ENCODE peak calls at places on chromosome 12, in six cellular contexts. N, U, S, B, T and Y are unnamed samples.

GRCh38 chr12:120870415-120870814 is 33.7 kb downstream of the SPPL3 start:
- DNase-seq in U (no peak), T (no peak), N (no peak), B (no peak), S (no peak), Y (no peak)

GRCh38 chr12:16515666-16516065 is 90.3 kb downstream of the LMO3 start:
- DNase-seq in S (peak; percentile 36), N (no peak), U (no peak), B (no peak), T (no peak), Y (no peak)

GRCh38 chr12:124039276-124039675 is 66.3 kb downstream of the ZNF664 start:
- DNase-seq in U (no peak), T (no peak), S (peak; percentile 72), N (no peak), B (no peak), Y (no peak)

GRCh38 chr12:68451261-68452091 is 119.3 kb upstream of the MDM1 start:
- DNase-seq in N (no peak), T (no peak), U (peak; percentile 16), S (peak; percentile 86), B (no peak), Y (no peak)

GRCh38 chr12:15155271-15155670 is 65.9 kb downstream of the RERG start:
- DNase-seq in N (no peak), B (no peak), U (no peak), S (no peak), T (no peak), Y (no peak)

GRCh38 chr12:78878447-78878846 is 13.9 kb downstream of the SYT1 start:
- DNase-seq in S (no peak), N (no peak), T (no peak), B (no peak), U (no peak), Y (no peak)

GRCh38 chr12:69028941-69029729 is 96.2 kb upstream of the CPM start:
- DNase-seq in B (no peak), S (no peak), U (no peak), N (no peak), T (no peak), Y (no peak)

GRCh38 chr12:124109760-124110159 is 136.7 kb downstream of the ZNF664 start:
- DNase-seq in S (peak; percentile 31), U (no peak), T (no peak), N (no peak), B (no peak), Y (no peak)

GRCh38 chr12:49636979-49637378 is 13.6 kb downstream of the PRPF40B start:
- DNase-seq in T (peak; percentile 20), S (peak; percentile 75), U (peak; percentile 49), B (peak; percentile 46), N (no peak), Y (peak; percentile 15)

GRCh38 chr12:52003591-52003990 is 3.2 kb upstream of the TAMALIN start:
- DNase-seq in S (no peak), B (no peak), T (no peak), N (no peak), U (no peak), Y (no peak)

GRCh38 chr12:116922194-116922897 is 11.6 kb downstream of the FBXW8 start:
- DNase-seq in N (no peak), T (no peak), S (no peak), U (no peak), B (no peak), Y (no peak)

GRCh38 chr12:42673535-42673934 is 84.0 kb upstream of the PRICKLE1 start:
- DNase-seq in N (no peak), T (no peak), S (no peak), U (no peak), B (no peak), Y (no peak)

GRCh38 chr12:109752117-109753053 is 38.8 kb downstream of the FAM222A start:
- DNase-seq in B (no peak), U (no peak), N (no peak), T (no peak), S (no peak), Y (no peak)

GRCh38 chr12:47139010-47139681 is 59.4 kb upstream of the AMIGO2 start:
- DNase-seq in T (no peak), S (no peak), B (no peak), N (no peak), U (no peak), Y (no peak)

GRCh38 chr12:27185234-27186045 is 58.6 kb upstream of the STK38L start:
- DNase-seq in N (no peak), B (no peak), U (no peak), S (peak; percentile 87), T (peak; percentile 25), Y (no peak)

GRCh38 chr12:103806807-103807206 is 34.2 kb downstream of the NT5DC3 start:
- DNase-seq in S (peak; percentile 63), N (no peak), U (no peak), B (no peak), T (no peak), Y (no peak)

GRCh38 chr12:92029902-92030586 is 115.6 kb downstream of the BTG1 start:
- DNase-seq in U (no peak), N (no peak), T (no peak), B (no peak), S (peak; percentile 42), Y (no peak)

GRCh38 chr12:57096099-57096572 is 7.2 kb downstream of the NAB2 start:
- DNase-seq in T (no peak), S (peak; percentile 16), B (no peak), U (no peak), N (no peak), Y (no peak)

GRCh38 chr12:92530706-92531105 is 172.1 kb upstream of the PLEKHG7 start:
- DNase-seq in U (no peak), N (no peak), S (no peak), T (no peak), B (no peak), Y (no peak)

GRCh38 chr12:102728506-102729242 is 188.4 kb downstream of the PAH start:
- DNase-seq in T (no peak), S (no peak), U (no peak), N (no peak), B (no peak), Y (no peak)

GRCh38 chr12:31234955-31235867 is 90.7 kb downstream of the SINHCAF start:
- DNase-seq in T (no peak), S (peak; percentile 51), B (peak; percentile 60), N (no peak), U (no peak), Y (no peak)

GRCh38 chr12:14247166-14247565 is 118.3 kb upstream of the ATF7IP start:
- DNase-seq in T (no peak), B (no peak), S (no peak), N (no peak), U (no peak), Y (no peak)

GRCh38 chr12:95115641-95116040 is 42.2 kb upstream of the NR2C1 start:
- DNase-seq in U (no peak), S (no peak), N (no peak), T (no peak), B (no peak), Y (no peak)

GRCh38 chr12:130870442-130871285 is 1.2 kb upstream of the RAN start:
- DNase-seq in N (peak; percentile 13), U (peak; percentile 53), T (peak; percentile 43), S (peak; percentile 97), B (peak; percentile 28), Y (no peak)

GRCh38 chr12:26576266-26576665 is 256.7 kb downstream of the ITPR2 start:
- DNase-seq in B (no peak), S (no peak), T (no peak), N (no peak), U (no peak), Y (no peak)